ENCODE peak calls at places on chromosomes 6 and 20, in five cellular contexts. N is tibial artery, A is psoas muscle, V is left ventricle myocardium inferior, X is HepG2. Y is an unnamed sample. For H3K4me1, the result is how much of the 10 kb centered on the place peaks cover.

GRCh38 chr20:33656783-33657703 is 5.1 kb upstream of the C20orf144 start:
- DNase-seq in N (no peak), A (no peak), V (peak), X (no peak), Y (peak)

GRCh38 chr6:53582963-53583362 is 38.1 kb upstream of the GCLC start:
- DNase-seq in N (no peak), A (no peak), V (no peak), X (no peak), Y (no peak)

GRCh38 chr20:23654722-23655121 is 17.0 kb upstream of the CST3 start:
- DNase-seq in N (no peak), A (no peak), V (no peak), X (no peak), Y (no peak)

GRCh38 chr6:87700729-87701675 is 1.0 kb downstream of the AKIRIN2 start:
- DNase-seq in N (no peak), A (peak), V (peak), X (peak), Y (peak)

GRCh38 chr6:43509142-43509983 is 783 bp downstream of the LRRC73 start:
- DNase-seq in N (no peak), A (peak), V (no peak), X (no peak), Y (no peak)

GRCh38 chr6:137823826-137824501 is 43.1 kb upstream of the TNFAIP3 start:
- DNase-seq in N (peak), A (no peak), V (peak), X (no peak), Y (no peak)

GRCh38 chr6:165110871-165111270 is 198.5 kb downstream of the C6orf118 start:
- DNase-seq in N (no peak), A (no peak), V (no peak), X (no peak), Y (no peak)

GRCh38 chr20:34528921-34529297 is 12.7 kb downstream of the DYNLRB1 start:
- DNase-seq in N (peak), A (no peak), V (peak), X (no peak), Y (peak)

GRCh38 chr6:79416931-79417330 is 120.3 kb downstream of the LCA5 start:
- DNase-seq in N (no peak), A (no peak), V (no peak), X (no peak), Y (no peak)

GRCh38 chr6:20582586-20583446 is 48.6 kb downstream of the CDKAL1 start:
- DNase-seq in N (no peak), A (no peak), V (no peak), X (no peak), Y (no peak)

GRCh38 chr20:11891081-11891826 is 26.4 kb upstream of the BTBD3 start:
- DNase-seq in N (peak), A (peak), V (peak), X (peak), Y (peak)

GRCh38 chr6:130776287-130776925 is 50.8 kb upstream of the SMLR1 start:
- DNase-seq in N (no peak), A (no peak), V (no peak), X (no peak), Y (no peak)

GRCh38 chr6:55980627-55981211 is 105.3 kb upstream of the BMP5 start:
- DNase-seq in N (no peak), A (no peak), V (no peak), X (peak), Y (no peak)

GRCh38 chr6:156767603-156768467 is 9.3 kb upstream of the ARID1B start:
- DNase-seq in N (no peak), A (no peak), V (no peak), X (no peak), Y (no peak)

GRCh38 chr6:96682017-96682416 is 119.1 kb downstream of the FHL5 start:
- DNase-seq in N (no peak), A (no peak), V (no peak), X (no peak), Y (no peak)

GRCh38 chr6:129875610-129876515 is 14.7 kb upstream of the TMEM244 start:
- DNase-seq in N (no peak), A (no peak), V (no peak), X (no peak), Y (no peak)

GRCh38 chr6:10610289-10610688 is 84.1 kb downstream of the C6orf52 start:
- DNase-seq in N (no peak), A (peak), V (peak), X (no peak), Y (no peak)

GRCh38 chr6:110181131-110182027 is 1.2 kb downstream of the CDC40 start:
- DNase-seq in N (no peak), A (no peak), V (no peak), X (no peak), Y (no peak)

GRCh38 chr6:4025681-4026080 is 53.3 kb downstream of the FAM217A start:
- DNase-seq in N (no peak), A (no peak), V (no peak), X (no peak), Y (no peak)
- H3K4me1 ChIP-seq in N (half or more), A (half or more), V (half or more), X (half or more), Y (under half)

GRCh38 chr6:6680524-6680923 is 92.0 kb downstream of the LY86 start:
- DNase-seq in N (no peak), A (no peak), V (no peak), X (no peak), Y (no peak)
- H3K27ac ChIP-seq in N (no peak), A (no peak), V (no peak), X (no peak), Y (no peak)

DNA sequence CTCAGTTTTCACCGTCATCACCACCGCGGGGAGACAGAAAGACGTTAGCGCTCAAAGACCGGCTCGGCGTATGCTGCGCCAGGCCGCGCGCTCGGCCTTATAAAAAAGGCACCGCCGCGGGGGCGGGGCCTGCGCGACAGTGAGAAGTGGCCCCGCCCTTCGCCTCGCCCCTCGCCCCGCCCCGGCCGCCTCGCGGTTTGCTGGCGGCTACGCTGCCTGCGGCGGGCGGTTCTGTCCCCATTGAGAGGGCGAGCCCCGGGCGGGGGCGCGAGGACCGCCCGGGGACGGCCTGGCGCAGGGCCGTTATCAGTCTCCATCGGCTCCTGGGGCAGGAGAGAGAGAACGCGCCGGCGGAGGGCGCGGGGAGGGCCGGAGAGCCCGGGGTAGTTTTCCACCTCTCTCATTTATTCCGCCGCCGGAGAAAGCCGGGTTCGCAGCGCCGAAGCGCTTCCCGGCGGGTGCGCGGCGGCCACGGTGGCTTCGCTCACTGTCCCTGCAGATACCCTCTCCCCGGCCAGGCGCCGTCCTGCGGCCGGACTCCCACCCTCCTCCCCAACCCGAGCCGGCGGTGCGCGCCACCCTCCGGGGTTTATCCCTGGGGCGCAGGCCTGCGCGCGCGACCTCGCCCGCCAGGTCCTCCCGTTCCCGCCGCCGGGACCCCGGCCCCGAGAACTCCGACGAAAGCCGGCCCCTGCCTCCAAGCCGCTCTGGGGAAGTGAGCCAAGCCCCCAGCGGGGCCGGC is 122.5 kb upstream of the SLC2A12 start:
- DNase-seq in N (peak), A (peak), V (peak), X (peak), Y (peak)
- H3K4me1 ChIP-seq in N (under half), A (under half), V (half or more), X (half or more), Y (half or more)

GRCh38 chr6:158500016-158500735 is 59.7 kb upstream of the TMEM181 start:
- DNase-seq in N (no peak), A (no peak), V (no peak), X (no peak), Y (no peak)
- H3K27ac ChIP-seq in N (no peak), A (peak), V (no peak), X (no peak), Y (no peak)

GRCh38 chr6:127877231-127877630 is 23.6 kb downstream of the THEMIS start:
- DNase-seq in N (no peak), A (no peak), V (no peak), X (no peak), Y (no peak)
- H3K4me1 ChIP-seq in N (under half), A (under half), V (under half), X (under half), Y (under half)